ENCODE peak calls at places on chromosomes 16 and 17, in five cellular contexts. M is body of pancreas, V is ovary, H is spleen, Z is HepG2. A is an unnamed sample.

GRCh38 chr16:27514806-27515205 is 34.9 kb downstream of the GTF3C1 start:
- DNase-seq in M (no peak), V (no peak), H (peak; percentile 51), Z (no peak), A (no peak)

GRCh38 chr16:72884037-72884436 is 163.9 kb downstream of the ZFHX3 start:
- DNase-seq in M (no peak), V (no peak), H (no peak), Z (no peak), A (no peak)

GRCh38 chr16:78177927-78178326 is 78.5 kb downstream of the WWOX start:
- DNase-seq in M (no peak), V (no peak), H (no peak), Z (peak; percentile 35), A (no peak)

GRCh38 chr16:67163903-67164558 is 514 bp upstream of the HSF4 start:
- DNase-seq in M (no peak), V (peak; percentile 73), H (peak; percentile 78), Z (no peak), A (peak; percentile 33)

GRCh38 chr17:31394544-31394943 is 3.1 kb downstream of the RAB11FIP4 start:
- DNase-seq in M (peak; percentile 50), V (peak; percentile 75), H (peak; percentile 61), Z (peak; percentile 56), A (peak; percentile 76)

GRCh38 chr16:48687421-48688038 is 77.5 kb upstream of the N4BP1 start:
- DNase-seq in M (peak; percentile 44), V (peak; percentile 15), H (peak; percentile 74), Z (peak; percentile 84), A (peak; percentile 72)

GRCh38 chr16:89867918-89868317 is 5.5 kb upstream of the TCF25 start:
- DNase-seq in M (no peak), V (no peak), H (no peak), Z (no peak), A (no peak)

GRCh38 chr17:48462946-48463345 is 32.9 kb upstream of the SKAP1 start:
- DNase-seq in M (no peak), V (no peak), H (no peak), Z (no peak), A (no peak)

GRCh38 chr16:59701987-59702386 is 967.9 kb upstream of the GOT2 start:
- DNase-seq in M (no peak), V (no peak), H (no peak), Z (no peak), A (no peak)

GRCh38 chr17:77786740-77787505 is 171.6 kb upstream of the TNRC6C start:
- DNase-seq in M (no peak), V (no peak), H (no peak), Z (no peak), A (no peak)

GRCh38 chr16:11224894-11225676 is 30.9 kb downstream of the SOCS1 start:
- DNase-seq in M (no peak), V (no peak), H (peak; percentile 95), Z (no peak), A (peak; percentile 59)

GRCh38 chr17:72699566-72699965 is 392.9 kb downstream of the SLC39A11 start:
- DNase-seq in M (no peak), V (no peak), H (no peak), Z (no peak), A (no peak)

GRCh38 chr17:27430882-27431491 is 25.3 kb upstream of the KSR1 start:
- DNase-seq in M (peak; percentile 35), V (no peak), H (no peak), Z (peak; percentile 34), A (peak; percentile 75)

GRCh38 chr16:17414421-17414820 is 56.3 kb downstream of the XYLT1 start:
- DNase-seq in M (no peak), V (no peak), H (no peak), Z (no peak), A (no peak)

GRCh38 chr16:17413508-17413907 is 57.3 kb downstream of the XYLT1 start:
- DNase-seq in M (no peak), V (no peak), H (no peak), Z (no peak), A (no peak)

GRCh38 chr16:17412221-17412620 is 58.5 kb downstream of the XYLT1 start:
- DNase-seq in M (peak; percentile 25), V (no peak), H (no peak), Z (no peak), A (no peak)

GRCh38 chr16:17416461-17417221 is 54.1 kb downstream of the XYLT1 start:
- DNase-seq in M (peak; percentile 22), V (no peak), H (peak; percentile 86), Z (no peak), A (peak; percentile 64)

GRCh38 chr16:17414916-17415315 is 55.8 kb downstream of the XYLT1 start:
- DNase-seq in M (no peak), V (no peak), H (no peak), Z (no peak), A (no peak)
- H3K36me3 ChIP-seq in M (no peaks in the 10 kb centered on the region), V (no peaks in the 10 kb centered on the region), H (no peaks in the 10 kb centered on the region), Z (no peaks in the 10 kb centered on the region), A (no peaks in the 10 kb centered on the region)

DNA sequence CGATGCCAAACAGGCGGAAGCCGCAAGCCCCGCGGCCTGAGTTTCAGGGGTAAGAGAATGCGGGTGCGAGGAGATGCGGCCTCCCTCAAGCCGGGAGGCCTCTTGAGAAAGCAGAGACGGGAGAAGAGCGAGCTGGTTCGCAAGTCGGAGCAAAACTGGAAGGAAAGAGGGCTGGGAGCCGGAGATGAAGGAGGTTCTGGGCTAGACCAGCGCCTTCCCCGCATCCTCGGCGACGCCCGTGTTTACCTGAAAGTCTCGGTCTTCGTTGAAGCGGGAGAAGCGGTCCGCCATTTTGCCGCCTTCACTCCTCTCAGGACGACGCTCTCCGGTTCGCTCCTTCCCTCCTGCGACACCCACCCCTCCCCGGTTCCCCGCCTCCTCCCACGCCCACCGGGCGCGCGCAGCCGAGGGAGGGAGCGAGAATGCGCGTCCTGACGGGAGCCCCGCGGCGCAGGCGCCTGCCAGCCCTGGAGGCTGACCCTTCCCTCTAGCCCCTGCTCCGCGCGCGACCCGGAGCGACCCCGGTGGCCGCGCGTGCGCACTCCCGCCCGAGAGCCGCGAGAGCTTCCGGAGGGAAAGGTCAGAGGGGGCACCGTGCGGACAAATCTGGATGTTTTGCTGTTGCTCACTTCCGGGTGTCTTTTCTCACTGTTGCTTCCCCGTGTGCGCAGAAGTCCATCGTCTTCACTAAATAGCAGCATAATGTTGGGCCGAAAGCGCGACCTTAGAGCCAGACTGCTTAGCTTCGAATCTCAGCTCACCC is at the start of gene GPATCH8:
- DNase-seq in M (peak; percentile 93), V (peak; percentile 94), H (peak; percentile 96), Z (peak; percentile 97), A (peak; percentile 95)
- TF ChIP-seq CTCF in M (no peak), V (no peak), H (no peak), Z (no peak), A (no peak)

GRCh38 chr16:2884041-2884451 is 1.0 kb downstream of the FLYWCH2 start:
- DNase-seq in M (no peak), V (no peak), H (peak; percentile 47), Z (no peak), A (no peak)

GRCh38 chr16:2883027-2883846 is at the start of gene FLYWCH2:
- DNase-seq in M (peak; percentile 99), V (peak; percentile 98), H (peak; percentile 100), Z (peak; percentile 91), A (peak; percentile 99)

GRCh38 chr16:2879854-2880508 is 3.0 kb upstream of the FLYWCH2 start:
- DNase-seq in M (no peak), V (no peak), H (peak; percentile 59), Z (no peak), A (no peak)

DNA sequence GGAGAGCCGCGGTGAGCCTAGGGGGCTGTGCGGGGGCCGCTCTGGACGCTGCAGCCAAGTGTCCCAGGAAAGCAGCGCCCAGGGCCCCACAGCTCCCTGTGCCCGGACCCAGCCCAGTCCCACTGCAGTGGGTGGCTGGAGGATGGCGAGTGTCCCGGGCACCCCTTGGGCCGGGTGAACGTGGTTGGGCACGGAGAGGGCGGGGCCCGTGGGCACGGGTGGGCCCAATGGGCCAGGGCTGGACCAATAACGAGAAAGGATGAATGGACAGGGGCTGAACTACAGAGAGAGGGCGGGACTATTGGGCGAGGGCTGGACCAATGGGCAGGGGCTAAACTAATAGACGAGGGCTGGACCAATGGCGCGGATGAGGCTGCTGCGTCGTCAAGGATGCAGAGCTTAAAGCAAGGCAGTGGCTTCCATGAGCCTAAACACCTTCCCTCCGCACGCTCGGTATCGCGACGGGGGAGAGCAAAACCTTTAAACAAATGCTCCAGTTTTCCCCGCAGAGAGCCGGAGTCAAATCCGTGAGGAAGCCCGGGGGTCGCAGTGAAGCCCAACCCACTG is 472 bp upstream of the FLYWCH2 start:
- DNase-seq in M (peak; percentile 96), V (peak; percentile 96), H (peak; percentile 97), Z (peak; percentile 96), A (peak; percentile 96)
- TF ChIP-seq POLR2A in M (peak; percentile 77), V (no peak), H (no peak), Z (peak; percentile 70), A (no peak)

DNA sequence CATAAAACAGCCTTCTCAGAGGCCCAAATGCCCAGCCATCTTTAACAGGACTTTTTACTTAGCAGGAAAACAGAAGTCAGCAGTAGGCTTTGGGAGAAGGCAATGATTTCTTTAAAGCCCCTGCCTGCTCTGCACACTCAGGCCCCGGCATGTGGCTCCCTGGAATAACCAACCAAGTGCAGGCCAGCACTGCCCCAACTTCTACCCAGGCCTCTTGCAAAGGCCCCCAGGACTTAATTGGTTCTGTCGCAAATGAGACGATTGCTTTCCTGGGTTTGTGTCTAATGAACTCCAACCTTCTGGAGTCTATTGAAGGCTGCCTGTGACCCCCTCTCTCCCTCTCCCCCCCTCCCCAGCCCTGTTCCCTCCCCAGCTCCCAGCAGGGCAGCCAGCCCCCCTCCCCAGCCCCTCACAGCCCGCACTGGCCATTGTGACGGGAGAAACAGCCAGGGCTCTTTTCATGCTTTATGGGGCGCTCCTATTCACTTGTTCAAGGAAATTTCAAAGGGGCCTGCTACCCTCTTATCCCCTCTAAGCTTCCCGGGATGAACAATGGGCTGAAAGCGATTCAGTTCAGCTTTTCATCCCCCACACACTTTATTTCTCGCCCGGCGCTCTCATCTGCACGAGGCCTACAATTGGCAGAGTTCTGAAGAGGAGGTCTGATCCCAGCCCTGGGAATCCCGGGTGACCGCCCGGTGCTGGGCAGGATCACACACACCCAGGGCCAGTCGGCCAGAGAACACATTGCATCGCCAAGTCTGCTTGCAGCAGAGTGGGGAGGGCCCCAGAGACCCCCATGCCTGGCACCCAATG is 15.5 kb downstream of the AXIN2 start:
- DNase-seq in M (no peak), V (no peak), H (peak; percentile 49), Z (no peak), A (no peak)
- H3K36me3 ChIP-seq in M (no peaks in the 10 kb centered on the region), V (no peaks in the 10 kb centered on the region), H (no peaks in the 10 kb centered on the region), Z (peaks cover 97% of the 10 kb centered on the region), A (peaks cover 28% of the 10 kb centered on the region)

DNA sequence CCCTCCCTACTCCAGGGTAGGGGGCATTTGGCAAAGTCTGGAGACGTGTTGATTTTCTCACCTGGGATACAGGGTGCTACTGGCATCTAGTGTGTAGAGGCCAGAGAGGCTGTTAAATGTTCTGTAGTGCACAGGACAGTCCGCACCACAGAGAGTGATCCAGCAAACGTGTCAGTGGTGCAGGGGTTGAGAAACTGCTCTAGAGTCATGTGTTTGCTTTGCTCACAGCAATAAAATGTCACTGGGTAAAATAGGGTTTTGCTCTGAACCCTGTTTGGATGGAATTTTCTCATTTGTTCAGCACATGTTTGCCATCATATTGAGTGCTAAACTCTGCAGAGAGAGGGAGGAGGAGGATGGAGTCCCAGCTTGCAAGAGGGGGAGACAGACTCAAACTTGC is 11.7 kb downstream of the PLCG2 start:
- DNase-seq in M (no peak), V (no peak), H (no peak), Z (no peak), A (no peak)
- TF ChIP-seq CTCF in M (no peak), V (no peak), H (no peak), Z (no peak), A (no peak)